ENCODE peak calls at places on chromosomes 12 and 14, in four cellular contexts. G, S, A and J are unnamed samples.

GRCh38 chr12:104790296-104791125 is 167.6 kb downstream of the SLC41A2 start:
- DNase-seq in G (no peak), S (no peak), A (peak), J (peak)

GRCh38 chr12:88237954-88238353 is 95.8 kb downstream of the TMTC3 start:
- DNase-seq in G (no peak), S (no peak), A (no peak), J (no peak)

GRCh38 chr14:41285193-41285748 is 321.4 kb upstream of the LRFN5 start:
- DNase-seq in G (no peak), S (no peak), A (no peak), J (no peak)

GRCh38 chr14:96129128-96129736 is 75.4 kb upstream of the BDKRB2 start:
- DNase-seq in G (no peak), S (no peak), A (no peak), J (no peak)

GRCh38 chr14:99511421-99512109 is 30.4 kb downstream of the CCNK start:
- DNase-seq in G (peak), S (no peak), A (no peak), J (no peak)

GRCh38 chr14:23182372-23183014 is 967 bp downstream of the SLC7A8 start:
- DNase-seq in G (peak), S (no peak), A (no peak), J (peak)

GRCh38 chr14:75279153-75279738 is 618 bp downstream of the FOS start:
- DNase-seq in G (peak), S (no peak), A (no peak), J (peak)

GRCh38 chr14:34355584-34356266 is 106.3 kb downstream of the SPTSSA start:
- DNase-seq in G (no peak), S (no peak), A (no peak), J (peak)

GRCh38 chr12:4991373-4991772 is 52.3 kb upstream of the KCNA5 start:
- DNase-seq in G (no peak), S (no peak), A (no peak), J (no peak)

GRCh38 chr12:46404225-46404631 is 31.7 kb upstream of the SLC38A2 start:
- DNase-seq in G (no peak), S (no peak), A (no peak), J (no peak)

GRCh38 chr12:113244015-113244983 is 23.0 kb downstream of the TPCN1 start:
- DNase-seq in G (peak), S (no peak), A (no peak), J (peak)

GRCh38 chr12:32030676-32031075 is 71.5 kb downstream of the RESF1 start:
- DNase-seq in G (no peak), S (no peak), A (no peak), J (no peak)

GRCh38 chr14:89243765-89244164 is 173.3 kb downstream of the FOXN3 start:
- DNase-seq in G (no peak), S (no peak), A (no peak), J (no peak)

GRCh38 chr12:122979001-122979907 is 1.2 kb upstream of the ARL6IP4 start:
- DNase-seq in G (no peak), S (no peak), A (no peak), J (no peak)

GRCh38 chr14:64363265-64363840 is 24.8 kb upstream of the MTHFD1 start:
- DNase-seq in G (no peak), S (no peak), A (no peak), J (no peak)

GRCh38 chr12:1509703-1510395 is 84.5 kb downstream of the FBXL14 start:
- DNase-seq in G (no peak), S (no peak), A (no peak), J (no peak)

GRCh38 chr12:43208627-43209026 is 343.4 kb downstream of the ADAMTS20 start:
- DNase-seq in G (no peak), S (no peak), A (no peak), J (no peak)

GRCh38 chr14:29601559-29602109 is 326.0 kb downstream of the PRKD1 start:
- DNase-seq in G (no peak), S (no peak), A (no peak), J (no peak)

GRCh38 chr14:88424573-88424972 is 39.1 kb downstream of the SPATA7 start:
- DNase-seq in G (no peak), S (no peak), A (no peak), J (no peak)

GRCh38 chr14:72906316-72906715 is 12.4 kb upstream of the DPF3 start:
- DNase-seq in G (no peak), S (no peak), A (no peak), J (no peak)